ENCODE peak calls at places on chromosomes 12 and 14, in eight cellular contexts. Z, O, V, F, L, X, P and D are unnamed samples.

GRCh38 chr12:15276088-15276698 is 46.1 kb upstream of the PTPRO start:
- DNase-seq in X (no peak), Z (no peak), V (peak), O (no peak), F (no peak), P (peak), L (peak), D (peak)

GRCh38 chr12:86627001-86627400 is 370.8 kb upstream of the MGAT4C start:
- DNase-seq in X (no peak), L (no peak), V (no peak), P (no peak), O (no peak), Z (no peak), F (no peak), D (no peak)

GRCh38 chr14:73526036-73526984 is 10.6 kb upstream of the ACOT1 start:
- DNase-seq in Z (no peak), X (no peak), F (no peak), L (peak), P (peak), V (peak), O (no peak), D (peak)

GRCh38 chr12:92034858-92035401 is 110.7 kb downstream of the BTG1 start:
- DNase-seq in X (no peak), O (no peak), Z (peak), F (peak), P (peak), V (peak), L (peak), D (peak)

GRCh38 chr12:121087467-121088207 is 45.0 kb upstream of the P2RX7 start:
- DNase-seq in Z (no peak), V (no peak), L (no peak), X (no peak), O (no peak), P (no peak), F (no peak), D (no peak)

GRCh38 chr12:124679533-124680371 is 112.3 kb upstream of the NCOR2 start:
- DNase-seq in P (no peak), L (peak), F (no peak), O (no peak), X (no peak), Z (peak), V (no peak), D (no peak)

GRCh38 chr12:67457136-67457535 is 188.0 kb downstream of the CAND1 start:
- DNase-seq in V (peak), P (no peak), Z (no peak), L (no peak), F (no peak), X (no peak), O (no peak), D (no peak)

GRCh38 chr14:67618617-67619063 is 1.1 kb upstream of the ARG2 start:
- DNase-seq in O (peak), F (peak), X (no peak), L (peak), V (peak), P (peak), Z (no peak), D (peak)

GRCh38 chr14:24307575-24308341 is at the start of gene CIDEB:
- DNase-seq in F (peak), P (peak), L (peak), X (no peak), O (no peak), Z (no peak), V (peak), D (peak)

GRCh38 chr12:41206298-41206697 is 18.2 kb downstream of the PDZRN4 start:
- DNase-seq in P (no peak), X (no peak), V (no peak), F (no peak), L (no peak), O (no peak), Z (no peak), D (no peak)

GRCh38 chr12:63440063-63440462 is 228.2 kb downstream of the DPY19L2 start:
- DNase-seq in P (no peak), Z (no peak), F (no peak), V (no peak), L (no peak), O (no peak), X (no peak), D (no peak)

GRCh38 chr12:85695316-85695715 is 140.9 kb downstream of the RASSF9 start:
- DNase-seq in F (no peak), L (no peak), O (no peak), X (no peak), Z (no peak), P (no peak), V (no peak), D (no peak)

GRCh38 chr12:31560516-31560915 is 30.4 kb downstream of the DENND5B start:
- DNase-seq in F (no peak), V (no peak), O (no peak), L (no peak), X (no peak), Z (no peak), P (no peak), D (no peak)

GRCh38 chr12:31557707-31558106 is 33.2 kb downstream of the DENND5B start:
- DNase-seq in V (no peak), F (no peak), X (no peak), Z (no peak), O (no peak), P (no peak), L (no peak), D (no peak)

GRCh38 chr12:31562594-31563328 is 28.2 kb downstream of the DENND5B start:
- DNase-seq in L (no peak), X (no peak), V (no peak), Z (no peak), P (no peak), O (no peak), F (no peak), D (no peak)

DNA sequence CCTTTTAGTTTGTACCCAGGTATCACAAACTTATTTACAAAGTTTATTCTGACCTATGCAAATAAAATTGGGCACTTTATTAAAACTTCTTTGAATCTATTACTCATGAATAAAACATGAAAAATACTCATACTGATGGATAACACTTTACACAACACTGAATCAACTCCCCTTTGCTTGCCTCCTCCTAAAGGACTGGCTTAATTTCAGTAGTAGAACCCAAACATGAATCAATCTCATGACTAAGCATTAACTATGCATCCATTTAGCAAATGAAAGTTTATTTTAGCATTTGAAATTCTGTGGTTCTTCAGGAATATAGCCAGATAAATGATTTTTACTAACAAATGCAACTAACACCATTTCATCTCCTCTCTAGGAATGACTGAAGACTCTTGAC is 32.4 kb downstream of the DENND5B start:
- DNase-seq in Z (no peak), P (peak), F (no peak), O (peak), V (peak), L (peak), X (no peak), D (peak)
- H3K4me3 ChIP-seq in Z (no peak), P (no peak), F (no peak), O (no peak), V (no peak), L (no peak), X (no peak), D (no peak)

DNA sequence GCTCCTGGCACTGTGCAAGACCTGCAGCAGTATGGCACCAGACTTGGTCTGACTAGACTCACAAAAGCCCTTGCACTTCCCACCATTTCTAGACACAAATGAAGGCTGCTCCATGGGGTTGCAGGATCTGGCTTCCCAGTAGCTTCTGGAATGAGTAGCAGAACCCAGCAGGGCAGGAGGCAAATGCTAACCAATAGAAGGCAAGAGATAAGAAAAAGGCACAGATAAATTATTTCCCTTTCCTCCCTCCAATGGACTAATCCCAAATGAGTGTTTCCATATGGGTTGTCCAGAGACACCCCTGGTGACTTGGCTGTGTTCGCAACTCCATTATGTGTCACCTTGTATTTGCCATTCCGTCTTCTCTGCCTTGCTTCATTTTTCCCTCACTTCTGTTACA is 49.7 kb downstream of the KIF21A start:
- DNase-seq in P (no peak), O (no peak), L (no peak), Z (no peak), X (no peak), F (no peak), V (no peak), D (no peak)
- H3K4me3 ChIP-seq in P (no peak), O (no peak), L (no peak), Z (no peak), X (no peak), F (no peak), V (no peak), D (no peak)

DNA sequence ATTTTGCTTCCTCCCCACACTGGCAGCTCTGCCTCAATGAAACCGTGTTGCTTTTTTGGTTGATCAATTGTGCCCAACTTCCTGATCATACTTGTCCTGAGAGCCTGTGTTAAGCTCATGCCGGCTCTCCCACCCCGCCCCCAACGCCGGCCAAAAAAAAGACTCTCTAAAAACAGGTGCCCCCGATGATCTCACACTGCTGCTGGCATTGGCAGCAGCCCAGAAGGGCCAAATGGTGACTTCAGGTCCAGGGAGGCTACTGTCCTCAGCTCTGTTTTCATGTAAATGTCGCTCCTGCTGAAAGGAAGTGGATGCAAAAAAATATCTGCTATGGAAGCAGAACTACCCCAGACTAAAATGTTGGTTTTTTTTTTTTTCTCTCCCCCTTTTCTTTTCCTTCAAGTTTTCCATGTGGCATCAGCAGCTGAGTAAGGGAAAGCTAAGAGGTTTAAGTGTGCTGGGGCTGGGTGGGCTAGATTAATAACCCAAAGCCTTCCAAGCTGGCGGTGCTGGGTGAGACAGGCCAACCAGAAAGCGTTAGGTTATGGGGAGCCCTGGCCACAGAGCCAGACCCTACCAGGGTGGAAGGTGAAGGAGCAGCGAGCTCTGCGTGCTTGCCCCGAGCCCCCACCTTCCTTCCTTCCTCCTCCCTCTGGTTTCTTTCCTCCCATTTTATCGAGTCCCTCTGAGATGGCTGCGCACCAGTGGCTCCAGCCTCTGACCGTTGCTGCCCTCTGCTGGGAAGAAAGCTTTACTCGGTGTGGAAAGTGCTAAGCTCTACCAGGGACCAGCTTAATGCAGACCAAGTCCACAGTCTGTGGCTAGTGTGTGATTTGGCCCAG is 396.1 kb downstream of the NRXN3 start:
- DNase-seq in L (peak), F (peak), X (no peak), O (peak), V (peak), P (peak), Z (peak), D (peak)
- H3K4me3 ChIP-seq in L (peak), F (no peak), X (peak), O (peak), V (peak), P (peak), Z (peak), D (peak)

DNA sequence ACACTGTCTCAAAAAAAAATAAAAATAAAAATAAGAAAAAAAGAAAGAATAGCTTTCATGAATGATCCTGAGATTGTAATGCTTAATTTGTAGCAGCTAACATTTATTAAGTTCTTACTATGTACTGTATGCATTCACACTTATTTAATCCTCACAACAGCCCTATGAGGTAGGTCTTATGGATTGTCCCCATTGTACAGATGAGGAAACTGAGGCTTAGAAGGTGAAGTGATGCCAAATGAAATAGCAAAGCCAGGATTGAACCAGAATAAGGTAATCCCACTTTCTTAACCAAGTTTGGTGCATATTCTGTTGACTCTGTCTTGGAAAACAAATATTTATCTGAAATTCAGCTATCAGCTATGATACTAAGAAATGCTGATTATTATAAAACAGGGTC is 2.1 kb downstream of the USP30 start:
- DNase-seq in Z (no peak), P (no peak), V (no peak), X (no peak), F (no peak), O (no peak), L (no peak), D (no peak)
- H3K4me3 ChIP-seq in Z (peak), P (no peak), V (no peak), X (no peak), F (no peak), O (no peak), L (no peak), D (no peak)